ENCODE peak calls at places on chromosomes 3 and 15, in five cellular contexts. Z is effector memory CD4-positive, alpha-beta T cell; A is fibroblast of lung; N is SK-N-SH; X is astrocyte. G is an unnamed sample.

GRCh38 chr3:66336358-66336766 is 115.6 kb downstream of the SLC25A26 start:
- DNase-seq in Z (no peak), A (peak), N (no peak), X (peak), G (no peak)

GRCh38 chr3:39207361-39208192 is 15.2 kb upstream of the XIRP1 start:
- DNase-seq in Z (no peak), A (no peak), N (no peak), X (no peak), G (no peak)

GRCh38 chr3:71241981-71242552 is 341.5 kb downstream of the FOXP1 start:
- DNase-seq in Z (no peak), A (no peak), N (no peak), X (no peak), G (no peak)

GRCh38 chr3:120177151-120177550 is 82.9 kb upstream of the GSK3B start:
- DNase-seq in Z (no peak), A (peak), N (peak), X (peak), G (no peak)

GRCh38 chr15:34795267-34796081 is at the start of gene ACTC1:
- DNase-seq in Z (no peak), A (peak), N (no peak), X (peak), G (no peak)

GRCh38 chr15:77607894-77608261 is 24.8 kb downstream of the LINGO1 start:
- DNase-seq in Z (no peak), A (no peak), N (peak), X (no peak), G (no peak)

GRCh38 chr3:31693346-31693745 is 160.6 kb downstream of the STT3B start:
- DNase-seq in Z (no peak), A (no peak), N (no peak), X (no peak), G (no peak)

GRCh38 chr3:170425491-170426239 is 7.0 kb downstream of the CLDN11 start:
- DNase-seq in Z (no peak), A (no peak), N (peak), X (no peak), G (no peak)

GRCh38 chr15:31080618-31081017 is 20.9 kb downstream of the TRPM1 start:
- DNase-seq in Z (no peak), A (peak), N (peak), X (no peak), G (peak)

GRCh38 chr3:15754047-15754446 is 43.7 kb downstream of the ANKRD28 start:
- DNase-seq in Z (no peak), A (peak), N (no peak), X (peak), G (no peak)

GRCh38 chr15:30885814-30886213 is 17.9 kb upstream of the FAN1 start:
- DNase-seq in Z (no peak), A (peak), N (no peak), X (no peak), G (no peak)

GRCh38 chr3:61841111-61841845 is 279.9 kb downstream of the PTPRG start:
- DNase-seq in Z (no peak), A (peak), N (no peak), X (peak), G (no peak)

GRCh38 chr15:56659197-56659596 is 74.1 kb downstream of the ZNF280D start:
- DNase-seq in Z (no peak), A (no peak), N (no peak), X (no peak), G (no peak)

GRCh38 chr15:100002787-100003536 is 269.7 kb upstream of the LYSMD4 start:
- DNase-seq in Z (no peak), A (no peak), N (no peak), X (no peak), G (no peak)

GRCh38 chr3:45507820-45508317 is 86.7 kb upstream of the LIMD1 start:
- DNase-seq in Z (no peak), A (peak), N (peak), X (peak), G (no peak)

GRCh38 chr15:89358435-89358754 is 23.8 kb upstream of the POLG start:
- DNase-seq in Z (no peak), A (no peak), N (no peak), X (no peak), G (no peak)

GRCh38 chr3:141764946-141765345 is 1.7 kb downstream of the GRK7 start:
- DNase-seq in Z (no peak), A (peak), N (no peak), X (no peak), G (no peak)

GRCh38 chr3:123076496-123077418 is 9.9 kb downstream of the PDIA5 start:
- DNase-seq in Z (no peak), A (no peak), N (peak), X (no peak), G (no peak)

GRCh38 chr3:25423780-25424179 is 4.3 kb upstream of the RARB start:
- DNase-seq in Z (no peak), A (peak), N (no peak), X (peak), G (no peak)

GRCh38 chr3:70728311-70728710 is 415.9 kb upstream of the MDFIC2 start:
- DNase-seq in Z (no peak), A (peak), N (no peak), X (peak), G (no peak)

GRCh38 chr15:59281699-59282098 is 75.1 kb downstream of the LDHAL6B start:
- DNase-seq in Z (no peak), A (no peak), N (no peak), X (no peak), G (no peak)

GRCh38 chr3:24343084-24343783 is 151.4 kb downstream of the THRB start:
- DNase-seq in Z (no peak), A (peak), N (no peak), X (peak), G (no peak)

GRCh38 chr3:1275495-1275894 is 182.7 kb downstream of the CNTN6 start:
- DNase-seq in Z (no peak), A (no peak), N (no peak), X (no peak), G (no peak)

GRCh38 chr3:197256836-197257444 is 41.5 kb downstream of the DLG1 start:
- DNase-seq in Z (no peak), A (peak), N (peak), X (peak), G (peak)

GRCh38 chr3:126870608-126871210 is 112.2 kb upstream of the PLXNA1 start:
- DNase-seq in Z (no peak), A (no peak), N (no peak), X (peak), G (no peak)

GRCh38 chr15:97680606-97681220 is 279.8 kb upstream of the ARRDC4 start:
- DNase-seq in Z (no peak), A (no peak), N (no peak), X (no peak), G (no peak)

GRCh38 chr3:45631486-45631885 is 36.9 kb downstream of the LIMD1 start:
- DNase-seq in Z (no peak), A (no peak), N (no peak), X (no peak), G (no peak)

GRCh38 chr3:15610083-15610482 is 8.5 kb downstream of the BTD start:
- DNase-seq in Z (no peak), A (peak), N (no peak), X (peak), G (no peak)

GRCh38 chr3:84980011-84980410 is 21.2 kb downstream of the CADM2 start:
- DNase-seq in Z (no peak), A (no peak), N (peak), X (no peak), G (no peak)

GRCh38 chr15:97517726-97518125 is 442.8 kb upstream of the ARRDC4 start:
- DNase-seq in Z (no peak), A (no peak), N (no peak), X (no peak), G (no peak)

GRCh38 chr15:90360746-90361145 is 8.7 kb downstream of the ZNF774 start:
- DNase-seq in Z (no peak), A (no peak), N (no peak), X (no peak), G (no peak)

GRCh38 chr15:59380902-59381610 is 8.4 kb upstream of the MYO1E start:
- DNase-seq in Z (no peak), A (no peak), N (no peak), X (no peak), G (no peak)

GRCh38 chr3:51637941-51638471 is 33.0 kb upstream of the TEX264 start:
- DNase-seq in Z (no peak), A (peak), N (peak), X (peak), G (no peak)

GRCh38 chr3:45948409-45948808 is 5.1 kb downstream of the CXCR6 start:
- DNase-seq in Z (no peak), A (peak), N (no peak), X (peak), G (no peak)

GRCh38 chr3:183267140-183267539 is 14.1 kb downstream of the B3GNT5 start:
- DNase-seq in Z (no peak), A (no peak), N (no peak), X (no peak), G (no peak)

GRCh38 chr3:183266454-183266853 is 13.4 kb downstream of the B3GNT5 start:
- DNase-seq in Z (no peak), A (no peak), N (no peak), X (no peak), G (no peak)

GRCh38 chr3:183265713-183266417 is 12.8 kb downstream of the B3GNT5 start:
- DNase-seq in Z (no peak), A (peak), N (no peak), X (peak), G (no peak)

GRCh38 chr3:183264249-183264648 is 11.2 kb downstream of the B3GNT5 start:
- DNase-seq in Z (no peak), A (no peak), N (no peak), X (no peak), G (no peak)

GRCh38 chr3:183265157-183265642 is 12.1 kb downstream of the B3GNT5 start:
- DNase-seq in Z (no peak), A (peak), N (no peak), X (peak), G (no peak)
- H3K27ac ChIP-seq in Z (no peak), A (no peak), N (no peak), X (peak), G (no peak)

DNA sequence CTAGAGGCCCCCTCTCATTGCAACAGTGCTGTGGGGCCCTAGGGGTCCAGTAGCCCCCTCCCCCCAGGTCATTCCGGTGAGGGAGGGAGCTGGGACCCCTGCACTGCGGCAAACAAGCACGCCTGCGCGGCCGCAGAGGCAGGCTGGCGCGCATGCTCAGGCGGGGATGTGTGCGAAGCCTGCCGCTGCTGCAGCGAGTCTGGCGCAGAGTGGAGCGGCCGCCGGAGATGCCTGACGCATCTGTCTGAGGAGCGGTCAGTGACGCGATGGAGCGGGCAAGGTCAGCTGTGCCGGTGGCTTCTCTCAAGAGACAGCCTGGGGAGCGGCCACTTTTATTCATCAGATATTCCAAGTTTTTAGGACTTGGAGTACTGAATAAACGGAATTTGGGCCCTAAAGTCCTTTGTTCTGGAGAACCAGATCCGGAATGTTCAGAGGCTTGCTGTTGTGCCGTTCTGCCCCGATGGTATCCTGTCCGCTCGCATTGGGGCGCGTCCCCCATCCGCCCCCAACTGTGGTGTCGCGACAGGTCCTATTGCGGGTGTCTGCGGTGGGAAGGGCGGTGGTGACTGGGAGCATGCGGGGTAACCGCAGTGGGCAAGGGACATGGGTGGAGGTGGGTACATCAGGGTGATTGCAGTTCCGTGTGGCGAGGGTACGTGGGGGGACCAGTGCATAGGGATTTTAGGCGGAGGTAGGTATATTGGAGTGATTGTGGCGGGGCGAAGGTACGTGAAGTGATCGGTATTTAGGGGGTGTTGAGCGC is at the start of the genes SNRPN and SNURF:
- DNase-seq in Z (peak), A (peak), N (peak), X (peak), G (peak)
- H3K4me3 ChIP-seq in Z (peak), A (peak), N (peak), X (peak), G (peak)

GRCh38 chr3:107024481-107025153 is 352.6 kb upstream of the CCDC54 start:
- DNase-seq in Z (no peak), A (no peak), N (peak), X (no peak), G (no peak)

GRCh38 chr3:107025961-107026360 is 351.3 kb upstream of the CCDC54 start:
- DNase-seq in Z (no peak), A (no peak), N (no peak), X (no peak), G (no peak)

GRCh38 chr3:107032111-107032510 is 345.1 kb upstream of the CCDC54 start:
- DNase-seq in Z (no peak), A (no peak), N (no peak), X (no peak), G (no peak)

GRCh38 chr3:107028626-107029025 is 348.6 kb upstream of the CCDC54 start:
- DNase-seq in Z (no peak), A (no peak), N (no peak), X (no peak), G (no peak)

GRCh38 chr3:107028086-107028485 is 349.2 kb upstream of the CCDC54 start:
- DNase-seq in Z (no peak), A (no peak), N (no peak), X (no peak), G (no peak)
- H3K27ac ChIP-seq in Z (no peak), A (no peak), N (no peak), X (no peak), G (no peak)

GRCh38 chr3:146504546-146505197 is 35.3 kb upstream of the PLSCR2 start:
- DNase-seq in Z (no peak), A (no peak), N (no peak), X (no peak), G (no peak)
- H3K4me3 ChIP-seq in Z (no peak), A (no peak), N (no peak), X (no peak), G (no peak)

DNA sequence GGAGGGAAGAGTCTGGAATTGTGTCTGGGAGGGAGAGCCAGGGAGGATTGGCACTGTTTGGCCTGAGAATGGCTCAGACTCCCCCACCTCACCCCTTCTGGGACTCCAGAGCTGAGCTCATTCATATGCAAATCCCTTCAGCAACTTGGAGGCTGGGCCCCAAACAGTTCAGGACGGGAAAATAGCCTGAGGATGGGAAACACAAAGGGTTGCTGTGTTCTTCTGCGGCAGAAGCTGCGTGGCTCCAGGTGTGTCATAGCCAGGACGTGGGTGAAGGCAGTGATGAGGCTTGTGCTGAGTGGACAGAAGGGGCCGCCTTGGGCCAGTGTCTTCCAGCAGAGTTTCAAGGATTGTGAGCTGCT is 16.6 kb downstream of the MASP1 start:
- DNase-seq in Z (no peak), A (no peak), N (no peak), X (no peak), G (no peak)
- H3K27ac ChIP-seq in Z (no peak), A (no peak), N (no peak), X (no peak), G (no peak)

G was measured in CD8-positive, alpha-beta memory T cell.